ENCODE peak calls at places on chromosomes 4 and X, in five cellular contexts. One of them, this sample, is unnamed.

GRCh38 chrX:41779058-41779564 is 55.1 kb downstream of the GPR82 start:
- DNase-seq in BE2C: peak; percentile 6
- DNase-seq in upper lobe of left lung: no peak
- DNase-seq in ascending aorta: no peak
- DNase-seq in fibroblast of mammary gland: peak; percentile 83
- DNase-seq in this sample: no peak

GRCh38 chrX:121128946-121129345 is 81.5 kb downstream of the GLUD2 start:
- DNase-seq in BE2C: no peak
- DNase-seq in upper lobe of left lung: no peak
- DNase-seq in ascending aorta: no peak
- DNase-seq in fibroblast of mammary gland: no peak
- DNase-seq in this sample: no peak

GRCh38 chr4:92303621-92304027 is at the start of gene GRID2:
- DNase-seq in BE2C: peak; percentile 8
- DNase-seq in upper lobe of left lung: no peak
- DNase-seq in ascending aorta: no peak
- DNase-seq in fibroblast of mammary gland: no peak
- DNase-seq in this sample: peak; percentile 68

GRCh38 chr4:80078361-80079092 is 5.5 kb upstream of the ANTXR2 start:
- DNase-seq in BE2C: no peak
- DNase-seq in upper lobe of left lung: no peak
- DNase-seq in ascending aorta: no peak
- DNase-seq in fibroblast of mammary gland: no peak
- DNase-seq in this sample: no peak

GRCh38 chr4:88008624-88009235 is 1.3 kb downstream of the PKD2 start:
- DNase-seq in BE2C: no peak
- DNase-seq in upper lobe of left lung: no peak
- DNase-seq in ascending aorta: no peak
- DNase-seq in fibroblast of mammary gland: peak; percentile 30
- DNase-seq in this sample: no peak

GRCh38 chrX:138986866-138987265 is 275.3 kb upstream of the FGF13 start:
- DNase-seq in BE2C: no peak
- DNase-seq in upper lobe of left lung: no peak
- DNase-seq in ascending aorta: no peak
- DNase-seq in fibroblast of mammary gland: peak; percentile 5
- DNase-seq in this sample: no peak

GRCh38 chrX:3493605-3494004 is 147.2 kb upstream of the MXRA5 start:
- DNase-seq in BE2C: no peak
- DNase-seq in upper lobe of left lung: no peak
- DNase-seq in ascending aorta: no peak
- DNase-seq in fibroblast of mammary gland: no peak
- DNase-seq in this sample: no peak

GRCh38 chr4:101972791-101973190 is 182.3 kb downstream of the BANK1 start:
- DNase-seq in BE2C: no peak
- DNase-seq in upper lobe of left lung: no peak
- DNase-seq in ascending aorta: no peak
- DNase-seq in fibroblast of mammary gland: no peak
- DNase-seq in this sample: no peak

GRCh38 chr4:152217896-152218295 is 318.0 kb downstream of the FBXW7 start:
- DNase-seq in BE2C: no peak
- DNase-seq in upper lobe of left lung: no peak
- DNase-seq in ascending aorta: no peak
- DNase-seq in fibroblast of mammary gland: no peak
- DNase-seq in this sample: no peak

GRCh38 chr4:150001815-150002214 is 76.4 kb upstream of the DCLK2 start:
- DNase-seq in BE2C: no peak
- DNase-seq in upper lobe of left lung: no peak
- DNase-seq in ascending aorta: no peak
- DNase-seq in fibroblast of mammary gland: no peak
- DNase-seq in this sample: no peak

GRCh38 chr4:17636696-17637351 is 22.4 kb downstream of the MED28 start:
- DNase-seq in BE2C: peak; percentile 88
- DNase-seq in upper lobe of left lung: peak; percentile 71
- DNase-seq in ascending aorta: peak; percentile 80
- DNase-seq in fibroblast of mammary gland: peak; percentile 74
- DNase-seq in this sample: peak; percentile 48
- TF ChIP-seq CTCF in BE2C: peak; percentile 88
- TF ChIP-seq CTCF in upper lobe of left lung: peak; percentile 76
- TF ChIP-seq CTCF in ascending aorta: peak; percentile 89
- TF ChIP-seq CTCF in fibroblast of mammary gland: peak; percentile 84
- TF ChIP-seq CTCF in this sample: peak; percentile 79

GRCh38 chr4:22129454-22130075 is 181.0 kb upstream of the KCNIP4 start:
- DNase-seq in BE2C: peak; percentile 38
- DNase-seq in upper lobe of left lung: no peak
- DNase-seq in ascending aorta: no peak
- DNase-seq in fibroblast of mammary gland: peak; percentile 65
- DNase-seq in this sample: no peak
- TF ChIP-seq CTCF in BE2C: peak; percentile 78
- TF ChIP-seq CTCF in upper lobe of left lung: no peak
- TF ChIP-seq CTCF in ascending aorta: no peak
- TF ChIP-seq CTCF in fibroblast of mammary gland: peak; percentile 84
- TF ChIP-seq CTCF in this sample: no peak

GRCh38 chr4:169030575-169030982 is 20.5 kb upstream of the CBR4 start:
- DNase-seq in BE2C: peak; percentile 39
- DNase-seq in upper lobe of left lung: no peak
- DNase-seq in ascending aorta: no peak
- DNase-seq in fibroblast of mammary gland: peak; percentile 49
- DNase-seq in this sample: no peak

GRCh38 chr4:169027663-169028062 is 17.6 kb upstream of the CBR4 start:
- DNase-seq in BE2C: no peak
- DNase-seq in upper lobe of left lung: no peak
- DNase-seq in ascending aorta: no peak
- DNase-seq in fibroblast of mammary gland: no peak
- DNase-seq in this sample: no peak

GRCh38 chr4:169029947-169030346 is 19.9 kb upstream of the CBR4 start:
- DNase-seq in BE2C: no peak
- DNase-seq in upper lobe of left lung: no peak
- DNase-seq in ascending aorta: no peak
- DNase-seq in fibroblast of mammary gland: no peak
- DNase-seq in this sample: no peak

GRCh38 chr4:169025184-169025583 is 15.1 kb upstream of the CBR4 start:
- DNase-seq in BE2C: no peak
- DNase-seq in upper lobe of left lung: no peak
- DNase-seq in ascending aorta: no peak
- DNase-seq in fibroblast of mammary gland: no peak
- DNase-seq in this sample: no peak

GRCh38 chr4:169024762-169025161 is 14.7 kb upstream of the CBR4 start:
- DNase-seq in BE2C: peak; percentile 35
- DNase-seq in upper lobe of left lung: no peak
- DNase-seq in ascending aorta: no peak
- DNase-seq in fibroblast of mammary gland: peak; percentile 63
- DNase-seq in this sample: no peak
- TF ChIP-seq CTCF in BE2C: peak; percentile 78
- TF ChIP-seq CTCF in upper lobe of left lung: no peak
- TF ChIP-seq CTCF in ascending aorta: peak; percentile 57
- TF ChIP-seq CTCF in fibroblast of mammary gland: peak; percentile 75
- TF ChIP-seq CTCF in this sample: no peak

DNA sequence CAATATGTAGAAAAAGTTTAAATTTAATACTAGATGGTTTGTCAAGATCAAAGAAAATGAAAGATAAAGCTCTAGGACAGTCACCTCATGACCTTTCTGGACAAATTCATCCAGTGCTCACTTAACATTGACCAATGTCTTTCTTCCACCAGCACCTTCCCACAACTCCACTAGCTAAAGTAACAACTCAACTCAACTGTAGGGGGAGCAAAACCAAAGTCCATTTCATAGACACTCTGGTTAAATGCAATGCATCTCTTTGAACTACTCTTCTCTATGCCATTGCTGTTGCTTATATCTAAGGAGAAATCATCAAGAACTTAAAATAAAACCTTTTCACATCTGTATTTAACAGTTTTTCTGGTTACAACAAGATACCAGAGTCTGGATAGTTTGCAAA is 25.1 kb downstream of the UGT2B4 start:
- DNase-seq in BE2C: no peak
- DNase-seq in upper lobe of left lung: no peak
- DNase-seq in ascending aorta: no peak
- DNase-seq in fibroblast of mammary gland: no peak
- DNase-seq in this sample: no peak
- TF ChIP-seq CTCF in BE2C: no peak
- TF ChIP-seq CTCF in upper lobe of left lung: no peak
- TF ChIP-seq CTCF in ascending aorta: no peak
- TF ChIP-seq CTCF in fibroblast of mammary gland: no peak
- TF ChIP-seq CTCF in this sample: no peak

GRCh38 chr4:103802766-103803165 is 83.0 kb upstream of the TACR3 start:
- DNase-seq in BE2C: no peak
- DNase-seq in upper lobe of left lung: no peak
- DNase-seq in ascending aorta: no peak
- DNase-seq in fibroblast of mammary gland: no peak
- DNase-seq in this sample: no peak
- TF ChIP-seq CTCF in BE2C: peak; percentile 21
- TF ChIP-seq CTCF in upper lobe of left lung: no peak
- TF ChIP-seq CTCF in ascending aorta: no peak
- TF ChIP-seq CTCF in fibroblast of mammary gland: no peak
- TF ChIP-seq CTCF in this sample: no peak

This sample was measured in mesothelial cell of epicardium.